ENCODE peak calls at places on chromosome 7, in five cellular contexts. One of them, this sample, is unnamed.

GRCh38 chr7:23247602-23248335 is 1.2 kb downstream of the GPNMB start:
- DNase-seq in prostate gland: no peak
- DNase-seq in vagina: no peak
- DNase-seq in suprapubic skin: no peak
- DNase-seq in K562: no peak
- DNase-seq in this sample: no peak

GRCh38 chr7:51276091-51276605 is 40.5 kb downstream of the COBL start:
- DNase-seq in vagina: no peak
- DNase-seq in K562: no peak
- DNase-seq in suprapubic skin: no peak
- DNase-seq in prostate gland: no peak
- DNase-seq in this sample: no peak

GRCh38 chr7:54541941-54542618 is at the start of gene VSTM2A:
- DNase-seq in prostate gland: no peak
- DNase-seq in vagina: no peak
- DNase-seq in suprapubic skin: no peak
- DNase-seq in K562: no peak
- DNase-seq in this sample: no peak

GRCh38 chr7:81845628-81846259 is 75.9 kb upstream of the HGF start:
- DNase-seq in vagina: no peak
- DNase-seq in K562: no peak
- DNase-seq in prostate gland: no peak
- DNase-seq in suprapubic skin: no peak
- DNase-seq in this sample: no peak

GRCh38 chr7:134750083-134751062 is 29.1 kb upstream of the CALD1 start:
- DNase-seq in prostate gland: peak
- DNase-seq in suprapubic skin: no peak
- DNase-seq in K562: peak
- DNase-seq in vagina: no peak
- DNase-seq in this sample: no peak

GRCh38 chr7:2841907-2842306 is 2.2 kb downstream of the GNA12 start:
- DNase-seq in prostate gland: no peak
- DNase-seq in vagina: no peak
- DNase-seq in K562: no peak
- DNase-seq in suprapubic skin: no peak
- DNase-seq in this sample: no peak

GRCh38 chr7:117871778-117872538 is 1.3 kb downstream of the CTTNBP2 start:
- DNase-seq in prostate gland: no peak
- DNase-seq in K562: no peak
- DNase-seq in suprapubic skin: no peak
- DNase-seq in vagina: no peak
- DNase-seq in this sample: no peak

GRCh38 chr7:116786791-116787443 is 75.5 kb upstream of the CAPZA2 start:
- DNase-seq in vagina: no peak
- DNase-seq in suprapubic skin: no peak
- DNase-seq in prostate gland: no peak
- DNase-seq in K562: no peak
- DNase-seq in this sample: no peak

GRCh38 chr7:103660455-103661371 is 214.7 kb upstream of the SLC26A5 start:
- DNase-seq in prostate gland: no peak
- DNase-seq in K562: no peak
- DNase-seq in suprapubic skin: no peak
- DNase-seq in vagina: no peak
- DNase-seq in this sample: no peak

GRCh38 chr7:28157826-28158416 is 22.7 kb downstream of the JAZF1 start:
- DNase-seq in suprapubic skin: no peak
- DNase-seq in K562: no peak
- DNase-seq in vagina: no peak
- DNase-seq in prostate gland: no peak
- DNase-seq in this sample: no peak

GRCh38 chr7:84813376-84813775 is 373.5 kb downstream of the SEMA3D start:
- DNase-seq in K562: no peak
- DNase-seq in vagina: no peak
- DNase-seq in suprapubic skin: no peak
- DNase-seq in prostate gland: no peak
- DNase-seq in this sample: no peak

GRCh38 chr7:84811427-84811826 is 375.4 kb downstream of the SEMA3D start:
- DNase-seq in vagina: no peak
- DNase-seq in K562: no peak
- DNase-seq in suprapubic skin: no peak
- DNase-seq in prostate gland: no peak
- DNase-seq in this sample: no peak

GRCh38 chr7:84821671-84822534 is 365.0 kb downstream of the SEMA3D start:
- DNase-seq in prostate gland: no peak
- DNase-seq in suprapubic skin: no peak
- DNase-seq in K562: no peak
- DNase-seq in vagina: no peak
- DNase-seq in this sample: no peak

DNA sequence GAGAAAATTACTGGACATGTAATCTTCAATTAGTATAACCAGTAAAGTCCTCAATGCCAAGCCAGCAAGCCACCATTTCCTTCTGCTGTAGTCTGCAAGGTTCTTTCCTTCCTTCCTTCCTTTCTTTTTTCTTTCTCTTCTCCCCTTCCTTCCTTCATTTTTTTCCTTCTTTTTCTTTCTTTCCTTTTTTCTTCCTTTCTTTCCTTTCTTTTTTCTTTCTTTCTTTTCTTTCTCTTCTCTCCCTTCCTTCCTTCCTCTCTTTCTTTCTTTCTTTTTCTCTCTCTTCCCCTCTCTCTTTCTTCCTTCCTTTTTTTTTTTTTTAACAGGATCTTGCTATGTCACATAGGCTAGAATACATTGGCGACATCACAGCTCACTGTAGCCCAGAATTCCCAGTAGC is 369.8 kb downstream of the SEMA3D start:
- DNase-seq in suprapubic skin: no peak
- DNase-seq in vagina: no peak
- DNase-seq in K562: no peak
- DNase-seq in prostate gland: no peak
- DNase-seq in this sample: no peak
- TF ChIP-seq CTCF in suprapubic skin: no peak
- TF ChIP-seq CTCF in vagina: no peak
- TF ChIP-seq CTCF in K562: no peak
- TF ChIP-seq CTCF in prostate gland: no peak
- TF ChIP-seq CTCF in this sample: no peak

DNA sequence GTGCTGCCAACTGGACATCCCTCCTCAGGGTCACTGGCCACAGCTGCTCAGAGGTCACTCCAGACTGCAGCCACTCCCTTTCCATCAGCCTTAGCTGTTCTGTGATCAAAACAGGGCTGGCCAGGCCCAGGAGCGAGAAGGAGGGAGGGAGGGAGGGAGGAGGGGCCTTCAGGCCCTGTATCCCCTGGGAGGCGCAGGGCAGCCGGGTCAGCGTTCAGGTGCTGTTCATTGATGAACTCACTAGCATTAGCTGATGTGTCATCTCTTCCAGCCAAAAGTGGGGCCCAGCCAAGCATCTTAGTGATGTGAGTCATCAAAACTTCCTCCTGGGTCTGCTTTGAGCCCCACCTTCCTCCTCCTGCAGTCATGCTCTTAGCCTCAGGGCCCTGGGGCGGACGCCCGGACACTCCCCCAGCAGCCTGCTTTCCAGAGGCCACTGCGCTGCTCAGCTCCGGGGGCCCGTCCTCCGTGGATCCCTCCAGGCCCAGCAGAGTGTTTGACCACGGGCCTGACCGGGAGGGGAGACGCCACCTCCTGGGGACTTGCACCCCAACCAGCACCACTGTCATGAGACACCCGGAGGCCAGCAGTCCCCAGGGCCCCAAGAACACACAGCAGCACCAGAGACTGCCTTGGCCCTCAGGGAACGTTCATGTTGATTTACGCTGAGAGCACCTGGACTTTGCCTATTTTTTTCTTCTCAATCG is 149.2 kb downstream of the PRKAG2 start:
- DNase-seq in K562: peak
- DNase-seq in prostate gland: peak
- DNase-seq in suprapubic skin: peak
- DNase-seq in vagina: peak
- DNase-seq in this sample: peak
- TF ChIP-seq POLR2AphosphoS5 in K562: no peak
- TF ChIP-seq POLR2AphosphoS5 in prostate gland: peak
- TF ChIP-seq POLR2AphosphoS5 in suprapubic skin: peak
- TF ChIP-seq POLR2AphosphoS5 in vagina: peak
- TF ChIP-seq POLR2AphosphoS5 in this sample: peak

GRCh38 chr7:36439624-36440023 is 50.0 kb downstream of the ANLN start:
- DNase-seq in suprapubic skin: no peak
- DNase-seq in vagina: no peak
- DNase-seq in prostate gland: no peak
- DNase-seq in K562: no peak
- DNase-seq in this sample: no peak

GRCh38 chr7:36438211-36438610 is 48.5 kb downstream of the ANLN start:
- DNase-seq in K562: no peak
- DNase-seq in prostate gland: no peak
- DNase-seq in suprapubic skin: no peak
- DNase-seq in vagina: no peak
- DNase-seq in this sample: no peak

GRCh38 chr7:36440880-36441279 is 51.2 kb downstream of the ANLN start:
- DNase-seq in suprapubic skin: no peak
- DNase-seq in vagina: no peak
- DNase-seq in prostate gland: no peak
- DNase-seq in K562: no peak
- DNase-seq in this sample: no peak

GRCh38 chr7:36441344-36442022 is 51.8 kb downstream of the ANLN start:
- DNase-seq in vagina: no peak
- DNase-seq in prostate gland: no peak
- DNase-seq in suprapubic skin: no peak
- DNase-seq in K562: no peak
- DNase-seq in this sample: no peak
- TF ChIP-seq CTCF in vagina: no peak
- TF ChIP-seq CTCF in prostate gland: no peak
- TF ChIP-seq CTCF in suprapubic skin: no peak
- TF ChIP-seq CTCF in K562: no peak
- TF ChIP-seq CTCF in this sample: no peak

GRCh38 chr7:149771696-149772235 is 1.6 kb downstream of the ZNF467 start:
- DNase-seq in K562: peak
- DNase-seq in prostate gland: peak
- DNase-seq in suprapubic skin: peak
- DNase-seq in vagina: peak
- DNase-seq in this sample: peak
- TF ChIP-seq POLR2AphosphoS5 in K562: peak
- TF ChIP-seq POLR2AphosphoS5 in prostate gland: peak
- TF ChIP-seq POLR2AphosphoS5 in suprapubic skin: no peak
- TF ChIP-seq POLR2AphosphoS5 in vagina: peak
- TF ChIP-seq POLR2AphosphoS5 in this sample: no peak

This sample was measured in breast epithelium.